ENCODE peak calls at places on chromosome X, in seven cellular contexts. V is H1, N is endothelial cell of umbilical vein, F is Panc1, A is sigmoid colon, W is GM12878, Q is SK-N-SH. X is an unnamed sample.

GRCh38 chrX:109886122-109886761 is 116.7 kb upstream of the TMEM164 start:
- DNase-seq in W (no peak), N (peak; percentile 48), Q (peak; percentile 51), F (peak; percentile 51), V (no peak), A (no peak), X (no peak)

GRCh38 chrX:21153033-21153432 is 221.2 kb upstream of the CNKSR2 start:
- DNase-seq in A (no peak), N (no peak), Q (no peak), W (no peak), V (no peak), F (no peak), X (no peak)

GRCh38 chrX:20361890-20362262 is 95.2 kb upstream of the RPS6KA3 start:
- DNase-seq in F (no peak), A (no peak), N (no peak), Q (no peak), V (no peak), W (no peak), X (peak; percentile 20)

GRCh38 chrX:94057385-94057784 is 383.4 kb downstream of the FAM133A start:
- DNase-seq in A (no peak), V (no peak), W (no peak), N (no peak), Q (no peak), F (no peak), X (no peak)

GRCh38 chrX:18875256-18875878 is 108.5 kb downstream of the PHKA2 start:
- DNase-seq in V (no peak), N (no peak), A (no peak), F (no peak), W (no peak), Q (peak; percentile 49), X (no peak)

GRCh38 chrX:331145-331771 is 12.7 kb upstream of the GTPBP6 start:
- DNase-seq in V (no peak), W (no peak), A (peak; percentile 62), N (peak; percentile 27), Q (peak; percentile 69), F (no peak), X (no peak)

GRCh38 chrX:43953218-43953617 is 20.0 kb downstream of the NDP start:
- DNase-seq in W (no peak), A (no peak), V (no peak), N (no peak), Q (no peak), F (no peak), X (no peak)

GRCh38 chrX:145821291-145821897 is 3.8 kb downstream of the SLITRK2 start:
- DNase-seq in F (no peak), V (no peak), Q (no peak), N (no peak), A (no peak), W (no peak), X (no peak)

GRCh38 chrX:53009032-53009431 is 39.6 kb upstream of the GPR173 start:
- DNase-seq in V (no peak), A (no peak), F (no peak), Q (no peak), W (no peak), N (no peak), X (no peak)

GRCh38 chrX:65697915-65698796 is 30.7 kb downstream of the MSN start:
- DNase-seq in F (no peak), A (no peak), V (no peak), N (peak; percentile 55), W (peak; percentile 83), Q (no peak), X (peak; percentile 34)

GRCh38 chrX:111372065-111372464 is 39.9 kb downstream of the DCX start:
- DNase-seq in W (no peak), N (no peak), A (no peak), Q (no peak), F (no peak), V (no peak), X (no peak)

GRCh38 chrX:39859991-39860861 is 237.5 kb downstream of the BCOR start:
- DNase-seq in Q (peak; percentile 48), N (peak; percentile 81), V (peak; percentile 15), W (peak; percentile 89), F (no peak), A (peak; percentile 68), X (no peak)

GRCh38 chrX:123625477-123625876 is 107.4 kb downstream of the THOC2 start:
- DNase-seq in F (no peak), N (no peak), A (no peak), V (no peak), Q (no peak), W (no peak), X (no peak)

GRCh38 chrX:33465137-33465536 is 253.8 kb upstream of the DMD start:
- DNase-seq in N (no peak), A (no peak), V (no peak), W (no peak), Q (no peak), F (no peak), X (no peak)

GRCh38 chrX:38882894-38883620 is 81.8 kb downstream of the MID1IP1 start:
- DNase-seq in A (no peak), V (no peak), F (peak; percentile 2), N (peak; percentile 13), W (no peak), Q (no peak), X (no peak)

GRCh38 chrX:91435465-91435864 is 826 bp downstream of the PABPC5 start:
- DNase-seq in W (no peak), N (no peak), V (no peak), F (no peak), A (no peak), Q (peak; percentile 1), X (no peak)

GRCh38 chrX:139049455-139049854 is 337.9 kb upstream of the FGF13 start:
- DNase-seq in Q (no peak), W (no peak), V (no peak), A (no peak), F (no peak), N (no peak), X (no peak)

GRCh38 chrX:41589634-41590270 is 99.0 kb upstream of the GPR34 start:
- DNase-seq in F (no peak), W (no peak), V (no peak), A (no peak), Q (no peak), N (no peak), X (no peak)

GRCh38 chrX:154804564-154804956 is 725 bp downstream of the MPP1 start:
- DNase-seq in F (no peak), A (no peak), Q (peak; percentile 44), W (no peak), N (no peak), V (no peak), X (no peak)

GRCh38 chrX:154805696-154806091 is 409 bp upstream of the MPP1 start:
- DNase-seq in W (no peak), V (no peak), F (no peak), Q (no peak), A (no peak), N (no peak), X (no peak)

GRCh38 chrX:154806837-154807501 is 1.7 kb upstream of the MPP1 start:
- DNase-seq in W (no peak), Q (no peak), V (no peak), A (no peak), N (no peak), F (no peak), X (no peak)

GRCh38 chrX:154802838-154803410 is 2.4 kb downstream of the MPP1 start:
- DNase-seq in N (no peak), F (no peak), A (no peak), W (no peak), Q (no peak), V (no peak), X (no peak)

DNA sequence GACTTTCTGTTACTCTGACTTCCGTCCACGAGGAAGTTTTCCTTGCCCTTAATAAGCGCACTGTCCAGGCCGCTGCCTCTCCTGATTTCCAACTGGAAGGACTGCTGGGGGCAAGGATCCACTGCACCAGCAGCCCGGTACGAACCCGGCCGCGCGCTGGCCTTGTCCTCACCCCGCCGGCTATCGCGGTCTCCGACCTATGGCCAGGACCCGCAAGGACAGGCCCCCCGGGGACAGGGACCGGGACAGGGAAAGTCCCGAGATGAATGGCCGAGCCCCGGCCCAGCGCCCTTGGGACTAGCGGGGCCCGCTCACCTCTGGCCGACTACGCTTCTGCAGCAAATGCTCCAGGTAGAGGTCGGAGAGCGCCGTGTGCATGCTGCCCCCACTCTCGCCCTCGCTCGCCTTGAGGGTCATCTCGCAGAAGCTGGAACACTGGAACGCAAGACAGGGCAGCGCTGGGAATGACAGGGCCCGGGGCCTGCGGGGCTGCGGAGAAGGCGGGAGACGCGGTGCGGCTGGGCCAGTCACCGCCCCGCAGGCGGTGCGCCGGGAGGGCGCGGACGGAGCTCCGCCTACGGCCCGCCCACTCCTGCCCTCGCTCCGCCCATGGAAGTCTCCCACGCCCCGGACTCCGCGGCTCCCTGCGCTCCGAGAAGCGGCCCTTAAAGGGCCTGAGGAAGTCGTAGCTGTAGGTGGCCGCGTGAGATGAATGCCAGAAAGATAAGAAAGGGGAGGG is at the start of gene MPP1:
- DNase-seq in A (peak; percentile 87), Q (peak; percentile 89), N (peak; percentile 81), W (peak; percentile 36), V (no peak), F (no peak), X (no peak)
- TF ChIP-seq POLR2AphosphoS5 in A (peak; percentile 34), Q (no peak), N (no peak), W (no peak), V (no peak), F (peak; percentile 72), X (peak; percentile 53)

DNA sequence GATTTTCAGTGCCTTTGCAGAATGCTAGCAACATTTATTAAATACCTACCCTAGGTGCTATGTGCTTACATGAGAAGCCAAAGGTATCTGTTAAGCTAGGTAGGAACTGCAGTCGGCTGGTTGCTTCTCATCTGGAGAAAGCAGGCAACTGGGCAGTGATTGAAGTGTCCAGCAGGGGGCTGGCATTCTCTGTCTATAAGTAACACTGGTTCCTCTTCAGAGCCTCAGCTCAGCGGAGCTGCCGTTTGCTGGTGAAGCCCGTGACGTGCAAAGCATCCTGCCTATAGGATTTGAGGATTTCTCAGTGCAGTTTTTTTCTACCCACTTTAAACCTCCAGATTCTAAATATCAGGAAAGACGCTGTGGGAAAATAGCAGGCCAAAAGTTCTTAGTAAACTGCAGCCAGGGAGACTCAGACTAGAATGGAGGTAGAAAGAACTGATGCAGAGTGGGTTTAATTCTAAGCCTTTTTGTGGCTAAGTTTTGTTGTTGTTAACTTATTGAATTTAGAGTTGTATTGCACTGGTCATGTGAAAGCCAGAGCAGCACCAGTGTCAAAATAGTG is at the start of gene GRPR:
- DNase-seq in W (no peak), F (peak; percentile 39), V (peak; percentile 70), Q (peak; percentile 63), N (peak; percentile 77), A (peak; percentile 84), X (no peak)
- H3K4me3 ChIP-seq in W (no peak within 1 kb of the TSS), F (no peak within 1 kb of the TSS), V (peak within 1 kb of the TSS; percentile 99), Q (peak within 1 kb of the TSS; percentile 7), N (no peak within 1 kb of the TSS), A (no peak within 1 kb of the TSS), X (no peak within 1 kb of the TSS)

DNA sequence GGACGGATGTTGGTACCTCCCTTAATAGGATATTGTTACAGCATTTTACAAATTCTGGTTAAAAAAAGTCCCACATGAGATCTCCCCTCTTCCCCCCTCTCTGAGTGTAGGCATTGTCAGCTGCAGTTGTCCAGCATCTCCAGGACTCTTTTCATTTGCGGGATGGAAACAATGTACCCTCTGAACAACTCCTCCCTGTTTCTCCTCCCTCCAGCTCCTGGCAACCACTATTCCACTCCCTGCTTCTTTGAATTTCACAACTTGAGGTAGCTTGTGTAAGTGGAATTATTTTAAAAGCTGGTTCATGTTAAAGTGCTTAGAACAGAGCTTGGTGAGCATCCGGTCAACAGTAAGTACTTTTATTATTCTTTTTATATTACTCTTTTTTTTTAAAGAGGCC is 69.8 kb downstream of the TBL1X start:
- DNase-seq in W (no peak), V (no peak), Q (no peak), A (no peak), N (no peak), F (no peak), X (no peak)
- TF ChIP-seq POLR2AphosphoS5 in W (no peak), V (no peak), Q (no peak), A (peak; percentile 14), N (no peak), F (no peak), X (no peak)

GRCh38 chrX:114584434-114584943 is 603 bp downstream of the HTR2C start:
- DNase-seq in N (no peak), V (no peak), Q (peak; percentile 61), W (no peak), A (no peak), F (no peak), X (no peak)
- H3K4me3 ChIP-seq in N (no peak overlapping the region), V (peak overlapping the region; percentile 40), Q (peak overlapping the region; percentile 47), W (no peak overlapping the region), A (no peak overlapping the region), F (no peak overlapping the region), X (no peak overlapping the region)